ENCODE peak calls at places on chromosome 18, in five cellular contexts. Q, U, F, C and O are unnamed samples.

GRCh38 chr18:29979884-29980283 is 1062.7 kb downstream of the DSC3 start:
- DNase-seq in Q (peak; percentile 32), U (no peak), F (no peak), C (no peak), O (no peak)

GRCh38 chr18:62617793-62618591 is 95.2 kb downstream of the ZCCHC2 start:
- DNase-seq in Q (no peak), U (no peak), F (peak; percentile 32), C (no peak), O (no peak)

GRCh38 chr18:4319738-4320677 is 135.1 kb downstream of the DLGAP1 start:
- DNase-seq in Q (no peak), U (no peak), F (no peak), C (peak; percentile 64), O (no peak)

GRCh38 chr18:68262697-68263293 is 452.1 kb downstream of the TMX3 start:
- DNase-seq in Q (no peak), U (no peak), F (no peak), C (no peak), O (no peak)

GRCh38 chr18:61333271-61333745 is at the start of gene CDH20:
- DNase-seq in Q (peak; percentile 86), U (no peak), F (no peak), C (no peak), O (no peak)

GRCh38 chr18:77077836-77078456 is 54.6 kb downstream of the MBP start:
- DNase-seq in Q (no peak), U (no peak), F (no peak), C (no peak), O (no peak)

GRCh38 chr18:11654736-11655604 is 34.1 kb upstream of the GNAL start:
- DNase-seq in Q (peak; percentile 77), U (peak; percentile 13), F (no peak), C (no peak), O (peak; percentile 69)

GRCh38 chr18:51653507-51654213 is 456.2 kb upstream of the MEX3C start:
- DNase-seq in Q (no peak), U (no peak), F (no peak), C (no peak), O (no peak)

GRCh38 chr18:62655520-62656219 is 59.7 kb upstream of the PHLPP1 start:
- DNase-seq in Q (no peak), U (no peak), F (no peak), C (no peak), O (no peak)

GRCh38 chr18:24600076-24600654 is 139.7 kb downstream of the HRH4 start:
- DNase-seq in Q (peak; percentile 84), U (no peak), F (peak; percentile 40), C (no peak), O (peak; percentile 32)

GRCh38 chr18:22745966-22746365 is 187.2 kb upstream of the RBBP8 start:
- DNase-seq in Q (no peak), U (no peak), F (no peak), C (no peak), O (no peak)

GRCh38 chr18:64116806-64117205 is 32.1 kb downstream of the LINC00305 start:
- DNase-seq in Q (peak; percentile 78), U (no peak), F (no peak), C (no peak), O (no peak)

GRCh38 chr18:44895176-44895798 is 214.6 kb downstream of the SETBP1 start:
- DNase-seq in Q (no peak), U (no peak), F (no peak), C (peak; percentile 53), O (peak; percentile 11)

GRCh38 chr18:36441872-36442271 is 144.4 kb downstream of the FHOD3 start:
- DNase-seq in Q (no peak), U (no peak), F (no peak), C (no peak), O (no peak)

GRCh38 chr18:29749699-29750098 is 1292.8 kb downstream of the DSC3 start:
- DNase-seq in Q (no peak), U (no peak), F (no peak), C (no peak), O (no peak)

GRCh38 chr18:11587432-11587831 is 22.0 kb upstream of the SLC35G4 start:
- DNase-seq in Q (no peak), U (no peak), F (no peak), C (no peak), O (no peak)

GRCh38 chr18:51897884-51898283 is 442.1 kb upstream of the DCC start:
- DNase-seq in Q (no peak), U (no peak), F (no peak), C (no peak), O (no peak)

GRCh38 chr18:2627821-2628276 is 27.7 kb upstream of the SMCHD1 start:
- DNase-seq in Q (no peak), U (no peak), F (peak; percentile 15), C (no peak), O (no peak)

GRCh38 chr18:42850174-42850766 is 265.2 kb downstream of the RIT2 start:
- DNase-seq in Q (no peak), U (no peak), F (no peak), C (no peak), O (no peak)

GRCh38 chr18:76126327-76126726 is 368.7 kb downstream of the ZNF516 start:
- DNase-seq in Q (peak; percentile 41), U (peak; percentile 17), F (no peak), C (no peak), O (no peak)

GRCh38 chr18:68764016-68764415 is 33.9 kb upstream of the CCDC102B start:
- DNase-seq in Q (no peak), U (no peak), F (no peak), C (no peak), O (no peak)

GRCh38 chr18:53056064-53056463 is 716.1 kb downstream of the DCC start:
- DNase-seq in Q (peak; percentile 42), U (no peak), F (no peak), C (no peak), O (no peak)

GRCh38 chr18:48345596-48345995 is 63.6 kb downstream of the ZBTB7C start:
- DNase-seq in Q (peak; percentile 21), U (no peak), F (no peak), C (no peak), O (no peak)
- TF ChIP-seq CREB1 in Q (no peak), U (no peak), F (no peak), C (no peak), O (no peak)

DNA sequence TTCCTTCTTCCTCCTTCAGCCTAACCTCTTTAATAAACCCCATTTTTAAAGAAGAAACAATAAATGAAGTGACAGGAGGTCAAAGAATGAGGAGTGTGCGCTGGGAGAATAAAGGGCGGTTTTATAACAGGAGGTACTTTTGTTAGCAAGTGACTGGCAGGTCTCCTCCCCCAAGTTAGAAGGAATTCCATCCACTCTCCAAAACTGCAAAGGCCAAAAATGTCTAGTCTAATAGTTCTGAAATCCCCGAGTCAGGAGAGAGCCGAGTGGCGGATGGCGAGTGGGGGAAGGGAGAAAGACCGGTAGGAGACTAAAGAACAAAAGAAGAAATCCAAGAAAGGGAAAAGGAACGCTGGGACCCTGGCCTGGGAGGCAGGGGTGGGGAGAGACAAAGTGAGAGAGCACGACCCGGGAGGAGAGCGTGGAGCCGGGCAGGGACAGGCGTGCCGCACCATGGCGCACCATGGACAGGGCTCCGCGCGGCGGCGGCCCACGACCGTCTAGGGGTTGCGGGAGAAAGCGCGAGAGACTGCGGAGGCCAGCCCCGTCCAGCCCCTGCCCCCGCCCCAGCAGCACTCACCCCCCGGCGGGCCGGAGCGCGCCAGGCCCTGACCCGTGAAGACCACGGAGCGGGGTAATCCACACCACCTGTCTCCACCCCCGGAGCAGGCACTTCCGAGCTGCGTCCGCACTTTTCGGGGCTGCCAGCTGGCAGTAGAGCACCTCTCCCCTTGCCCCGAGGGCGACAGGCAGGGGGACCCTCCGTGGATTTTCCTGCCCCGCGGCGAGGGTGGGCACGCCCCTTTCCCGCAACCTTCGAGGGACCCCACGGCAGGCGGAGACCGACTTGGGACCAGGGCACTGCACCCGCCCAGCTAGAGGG is 1.6 kb downstream of the CDH2 start:
- DNase-seq in Q (peak; percentile 67), U (no peak), F (peak; percentile 74), C (no peak), O (no peak)
- H3K4me3 ChIP-seq in Q (peak overlapping the region; percentile 49), U (peak overlapping the region; percentile 83), F (peak overlapping the region; percentile 88), C (no peak overlapping the region), O (no peak overlapping the region)

DNA sequence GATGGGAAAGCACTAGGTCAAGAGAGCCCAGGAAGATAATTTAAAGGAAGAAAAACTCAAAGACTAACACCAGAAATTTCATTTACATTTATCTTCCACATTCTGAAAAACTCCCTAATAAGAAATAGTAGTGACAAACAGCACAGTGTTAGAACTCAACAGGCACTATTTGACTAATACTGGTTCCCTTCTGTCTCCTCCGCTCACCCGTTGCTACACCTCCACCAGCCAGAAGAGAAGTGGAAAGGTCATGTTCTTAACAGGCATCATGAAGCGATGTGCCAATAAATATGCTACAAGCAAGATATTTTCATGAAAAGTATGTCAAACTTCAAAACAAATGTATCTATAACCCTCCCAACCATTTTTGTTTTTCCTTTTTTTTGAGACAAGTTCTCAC is 5.7 kb downstream of the ROCK1 start:
- DNase-seq in Q (no peak), U (no peak), F (no peak), C (no peak), O (no peak)
- H3K4me1 ChIP-seq in Q (peaks cover 25% of the 10 kb centered on the region), U (no peaks in the 10 kb centered on the region), F (peaks cover 53% of the 10 kb centered on the region), C (no peaks in the 10 kb centered on the region), O (peaks cover 7% of the 10 kb centered on the region)

DNA sequence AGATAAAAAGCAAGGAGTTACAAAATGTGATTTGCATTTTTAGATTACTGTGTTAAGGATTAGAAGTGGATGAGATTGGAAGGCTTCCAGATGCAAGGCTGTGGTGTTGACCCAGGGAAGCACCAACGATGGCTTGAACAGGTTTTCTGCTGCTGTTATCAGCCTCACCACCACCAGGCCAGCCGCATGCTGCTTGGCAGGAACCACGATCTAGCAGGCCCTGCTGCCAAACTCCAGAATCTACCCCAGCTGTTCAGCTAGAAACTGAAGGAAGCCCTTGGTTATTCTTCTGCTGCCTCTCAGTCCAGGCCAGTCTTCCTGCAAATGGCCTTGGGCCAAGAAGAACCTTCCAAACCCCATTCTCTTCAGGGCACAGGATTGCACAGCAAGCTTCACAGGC is 133.9 kb downstream of the MTCL1 start:
- DNase-seq in Q (no peak), U (no peak), F (no peak), C (no peak), O (no peak)
- TF ChIP-seq CREB1 in Q (no peak), U (no peak), F (no peak), C (no peak), O (no peak)

DNA sequence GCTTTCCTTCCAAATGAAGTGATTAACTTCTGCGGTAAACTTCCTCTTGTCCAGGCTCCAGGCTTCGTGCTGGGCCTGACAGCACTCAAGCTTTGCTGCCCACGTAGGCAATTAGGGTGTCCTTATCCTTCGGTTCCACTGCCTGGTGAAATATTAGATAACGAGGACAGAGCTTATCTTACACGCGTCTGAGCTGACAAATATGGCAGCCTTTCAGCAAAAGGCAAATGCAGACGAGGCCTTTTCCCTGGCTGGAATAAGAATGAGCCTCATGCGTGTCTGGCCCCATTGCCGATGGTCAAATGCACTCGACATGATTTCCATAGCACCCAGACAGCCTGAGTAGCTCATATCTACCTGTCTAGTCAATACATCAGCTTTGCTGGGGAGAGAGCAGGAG is 141.5 kb downstream of the FAM210A start:
- DNase-seq in Q (no peak), U (no peak), F (no peak), C (no peak), O (peak; percentile 65)
- H3K4me3 ChIP-seq in Q (no peak overlapping the region), U (no peak overlapping the region), F (no peak overlapping the region), C (no peak overlapping the region), O (no peak overlapping the region)

GRCh38 chr18:32366586-32367538 is 103.8 kb downstream of the GAREM1 start:
- DNase-seq in Q (no peak), U (no peak), F (no peak), C (no peak), O (no peak)
- H3K4me1 ChIP-seq in Q (peaks cover 5% of the 10 kb centered on the region), U (no peaks in the 10 kb centered on the region), F (peaks cover 7% of the 10 kb centered on the region), C (no peaks in the 10 kb centered on the region), O (no peaks in the 10 kb centered on the region)